ENCODE peak calls at places on chromosomes 12 and 14, in ten cellular contexts. P is Caco-2, I is esophagus squamous epithelium, E is thyroid gland, Y is ovary, M is neuronal stem cell, J is IMR-90, Q is astrocyte, N is heart left ventricle, K is psoas muscle. W is an unnamed sample.

GRCh38 chr12:51281202-51281924 is 11.1 kb upstream of the SMAGP start:
- DNase-seq in E (no peak), N (no peak), P (no peak), Q (peak; percentile 45), I (no peak), M (no peak), J (peak; percentile 74), Y (no peak), K (no peak), W (no peak)

GRCh38 chr12:106648736-106649135 is 65.9 kb downstream of the RFX4 start:
- DNase-seq in P (no peak), J (no peak), K (no peak), N (no peak), Q (peak; percentile 2), I (no peak), M (no peak), Y (no peak), E (no peak), W (no peak)

GRCh38 chr12:25924535-25925001 is 33.9 kb upstream of the RASSF8 start:
- DNase-seq in K (no peak), Q (no peak), E (peak; percentile 1), P (no peak), N (no peak), Y (no peak), M (no peak), I (no peak), J (no peak), W (no peak)

GRCh38 chr14:53330441-53330840 is 177.3 kb upstream of the DDHD1 start:
- DNase-seq in J (no peak), P (no peak), Y (no peak), Q (peak; percentile 38), N (no peak), E (no peak), K (no peak), I (no peak), M (no peak), W (no peak)

GRCh38 chr14:53807580-53807979 is 149.0 kb downstream of the BMP4 start:
- DNase-seq in Y (no peak), J (no peak), P (no peak), M (no peak), E (no peak), N (peak; percentile 57), I (no peak), Q (no peak), K (peak; percentile 74), W (no peak)

GRCh38 chr14:42370056-42370455 is 763.4 kb downstream of the LRFN5 start:
- DNase-seq in N (no peak), I (no peak), E (no peak), J (no peak), Y (no peak), K (no peak), Q (no peak), M (no peak), P (no peak), W (no peak)

GRCh38 chr12:39503445-39503844 is 60.5 kb upstream of the KIF21A start:
- DNase-seq in M (no peak), P (no peak), I (no peak), Q (peak; percentile 40), Y (no peak), K (no peak), J (no peak), E (no peak), N (no peak), W (no peak)

GRCh38 chr14:98181768-98182167 is 1090.2 kb downstream of the BCL11B start:
- DNase-seq in E (no peak), M (no peak), N (no peak), J (no peak), Q (no peak), P (no peak), I (no peak), Y (no peak), K (no peak), W (no peak)

GRCh38 chr12:62414180-62414579 is 52.4 kb upstream of the MON2 start:
- DNase-seq in M (no peak), I (no peak), Y (no peak), N (peak; percentile 15), J (no peak), E (no peak), P (no peak), K (no peak), Q (no peak), W (no peak)

GRCh38 chr14:89185919-89186849 is 230.8 kb downstream of the FOXN3 start:
- DNase-seq in P (peak; percentile 38), Y (no peak), K (peak; percentile 69), N (no peak), M (no peak), I (no peak), E (no peak), Q (peak; percentile 77), J (peak; percentile 88), W (no peak)

GRCh38 chr14:21796912-21797311 is 123.3 kb upstream of the OR4E1 start:
- DNase-seq in Y (no peak), Q (no peak), N (no peak), M (no peak), K (no peak), J (peak; percentile 1), E (no peak), P (no peak), I (no peak), W (no peak)

GRCh38 chr12:4271433-4272013 is 2.0 kb upstream of the CCND2 start:
- DNase-seq in Q (no peak), I (no peak), J (no peak), M (no peak), K (no peak), E (peak; percentile 42), Y (no peak), P (no peak), N (no peak), W (no peak)

GRCh38 chr14:21234112-21234511 is 35.1 kb downstream of the HNRNPC start:
- DNase-seq in P (no peak), Q (no peak), K (no peak), E (no peak), Y (no peak), I (no peak), N (no peak), M (no peak), J (no peak), W (no peak)

GRCh38 chr12:65690477-65690876 is 133.8 kb upstream of the HMGA2 start:
- DNase-seq in I (no peak), M (no peak), K (no peak), P (no peak), J (no peak), E (no peak), N (no peak), Q (no peak), Y (no peak), W (no peak)

GRCh38 chr12:65699251-65699650 is 125.0 kb upstream of the HMGA2 start:
- DNase-seq in K (no peak), I (no peak), P (no peak), N (no peak), Q (peak; percentile 23), E (no peak), J (peak; percentile 65), Y (no peak), M (no peak), W (no peak)

GRCh38 chr12:65689508-65689907 is 134.8 kb upstream of the HMGA2 start:
- DNase-seq in Q (no peak), E (no peak), M (no peak), N (no peak), I (no peak), P (no peak), K (no peak), Y (no peak), J (no peak), W (no peak)

GRCh38 chr12:65696227-65696626 is 128.1 kb upstream of the HMGA2 start:
- DNase-seq in J (peak; percentile 37), N (no peak), M (no peak), Q (peak; percentile 20), Y (no peak), P (no peak), K (no peak), I (no peak), E (no peak), W (no peak)

GRCh38 chr12:65695077-65695865 is 129.0 kb upstream of the HMGA2 start:
- DNase-seq in Q (peak; percentile 99), M (no peak), I (no peak), P (no peak), J (peak; percentile 99), E (peak; percentile 85), Y (peak; percentile 33), K (no peak), N (no peak), W (no peak)
- H3K4me3 ChIP-seq in Q (peak overlapping the region; percentile 18), M (no peak overlapping the region), I (no peak overlapping the region), P (no peak overlapping the region), J (no peak overlapping the region), E (no peak overlapping the region), Y (no peak overlapping the region), K (no peak overlapping the region), N (no peak overlapping the region), W (no peak overlapping the region)

GRCh38 chr14:104266643-104267575 is 128.5 kb downstream of the KIF26A start:
- DNase-seq in M (no peak), I (no peak), P (no peak), J (no peak), E (no peak), Y (peak; percentile 26), N (peak; percentile 13), Q (no peak), K (no peak), W (no peak)
- H3K9me3 ChIP-seq in M (peaks cover 4% of the 10 kb centered on the region), I (no peaks in the 10 kb centered on the region), P (no peaks in the 10 kb centered on the region), J (peaks cover 41% of the 10 kb centered on the region), E (no peaks in the 10 kb centered on the region), Y (no peaks in the 10 kb centered on the region), N (no peaks in the 10 kb centered on the region), Q (no peaks in the 10 kb centered on the region), K (no peaks in the 10 kb centered on the region), W (no peaks in the 10 kb centered on the region)

GRCh38 chr14:60510976-60511599 is 2.1 kb downstream of the SIX6 start:
- DNase-seq in Y (no peak), J (no peak), P (no peak), I (no peak), M (peak; percentile 51), K (no peak), N (no peak), Q (no peak), E (no peak), W (no peak)

GRCh38 chr14:60515696-60516284 is 6.8 kb downstream of the SIX6 start:
- DNase-seq in Y (no peak), I (no peak), Q (no peak), P (no peak), J (no peak), K (peak; percentile 53), E (no peak), N (no peak), M (peak; percentile 55), W (no peak)

GRCh38 chr14:60512952-60513554 is 4.1 kb downstream of the SIX6 start:
- DNase-seq in P (no peak), Y (no peak), N (no peak), I (no peak), E (no peak), M (peak; percentile 14), Q (no peak), K (no peak), J (no peak), W (no peak)

GRCh38 chr14:60515244-60515695 is 6.3 kb downstream of the SIX6 start:
- DNase-seq in J (no peak), N (no peak), Q (no peak), I (no peak), K (peak; percentile 62), M (no peak), P (no peak), Y (no peak), E (no peak), W (no peak)

GRCh38 chr14:60514378-60515243 is 5.7 kb downstream of the SIX6 start:
- DNase-seq in M (peak; percentile 94), K (peak; percentile 83), Y (no peak), E (peak; percentile 8), J (no peak), P (no peak), I (no peak), N (no peak), Q (peak; percentile 8), W (no peak)
- H3K27me3 ChIP-seq in M (peaks cover 22% of the 10 kb centered on the region), K (no peaks in the 10 kb centered on the region), Y (no peaks in the 10 kb centered on the region), E (peaks cover 37% of the 10 kb centered on the region), J (peaks cover 75% of the 10 kb centered on the region), P (no peaks in the 10 kb centered on the region), I (peaks cover 41% of the 10 kb centered on the region), N (peaks cover 53% of the 10 kb centered on the region), Q (peaks cover 82% of the 10 kb centered on the region), W (peaks cover 38% of the 10 kb centered on the region)

GRCh38 chr12:95574030-95574429 is 22.8 kb upstream of the USP44 start:
- DNase-seq in I (no peak), E (no peak), M (peak; percentile 18), N (no peak), K (no peak), P (no peak), Q (no peak), J (no peak), Y (no peak), W (no peak)
- H3K4me3 ChIP-seq in I (no peak overlapping the region), E (no peak overlapping the region), M (no peak overlapping the region), N (no peak overlapping the region), K (no peak overlapping the region), P (no peak overlapping the region), Q (peak overlapping the region; percentile 12), J (no peak overlapping the region), Y (no peak overlapping the region), W (no peak overlapping the region)

W was measured in ascending aorta.